ENCODE peak calls at places on chromosome 10, in ten cellular contexts. One of them, this sample, is unnamed. For H3K4me1 and H3K27me3, the result is how much of the 10 kb centered on the place peaks cover.

GRCh38 chr10:78215645-78216044 is 182.0 kb downstream of the RPS24 start:
- DNase-seq in CD8-positive, alpha-beta T cell: no peak
- DNase-seq in lung: no peak
- DNase-seq in SK-N-SH: no peak
- DNase-seq in PC-3: no peak
- DNase-seq in cardiac muscle cell: peak
- DNase-seq in transverse colon: peak
- DNase-seq in PC-9: no peak
- DNase-seq in adipocyte: peak
- DNase-seq in neuronal stem cell: no peak
- DNase-seq in this sample: no peak

GRCh38 chr10:17428616-17429097 is 25.7 kb downstream of the ST8SIA6 start:
- DNase-seq in CD8-positive, alpha-beta T cell: peak
- DNase-seq in SK-N-SH: no peak
- DNase-seq in PC-3: no peak
- DNase-seq in transverse colon: peak
- DNase-seq in adipocyte: no peak
- DNase-seq in PC-9: no peak
- DNase-seq in cardiac muscle cell: no peak
- DNase-seq in neuronal stem cell: no peak
- DNase-seq in lung: no peak
- DNase-seq in this sample: peak

GRCh38 chr10:78549536-78549935 is 515.9 kb downstream of the RPS24 start:
- DNase-seq in adipocyte: no peak
- DNase-seq in lung: no peak
- DNase-seq in SK-N-SH: no peak
- DNase-seq in PC-3: peak
- DNase-seq in PC-9: no peak
- DNase-seq in CD8-positive, alpha-beta T cell: no peak
- DNase-seq in cardiac muscle cell: no peak
- DNase-seq in neuronal stem cell: no peak
- DNase-seq in transverse colon: no peak
- DNase-seq in this sample: no peak

GRCh38 chr10:112490543-112490942 is 43.5 kb downstream of the VTI1A start:
- DNase-seq in adipocyte: peak
- DNase-seq in PC-9: peak
- DNase-seq in lung: peak
- DNase-seq in CD8-positive, alpha-beta T cell: no peak
- DNase-seq in PC-3: peak
- DNase-seq in transverse colon: no peak
- DNase-seq in SK-N-SH: peak
- DNase-seq in neuronal stem cell: no peak
- DNase-seq in cardiac muscle cell: peak
- DNase-seq in this sample: no peak

GRCh38 chr10:52609071-52609470 is 163.5 kb downstream of the MBL2 start:
- DNase-seq in lung: no peak
- DNase-seq in neuronal stem cell: no peak
- DNase-seq in SK-N-SH: no peak
- DNase-seq in PC-3: no peak
- DNase-seq in cardiac muscle cell: no peak
- DNase-seq in transverse colon: no peak
- DNase-seq in adipocyte: no peak
- DNase-seq in CD8-positive, alpha-beta T cell: no peak
- DNase-seq in PC-9: no peak
- DNase-seq in this sample: no peak

GRCh38 chr10:133327651-133328357 is 8.9 kb downstream of the CALY start:
- DNase-seq in PC-9: no peak
- DNase-seq in SK-N-SH: no peak
- DNase-seq in CD8-positive, alpha-beta T cell: no peak
- DNase-seq in transverse colon: no peak
- DNase-seq in adipocyte: no peak
- DNase-seq in cardiac muscle cell: no peak
- DNase-seq in PC-3: peak
- DNase-seq in lung: no peak
- DNase-seq in neuronal stem cell: no peak
- DNase-seq in this sample: no peak

GRCh38 chr10:118501637-118502440 is 93.6 kb downstream of the PRLHR start:
- DNase-seq in CD8-positive, alpha-beta T cell: no peak
- DNase-seq in adipocyte: peak
- DNase-seq in PC-3: peak
- DNase-seq in PC-9: peak
- DNase-seq in SK-N-SH: no peak
- DNase-seq in cardiac muscle cell: no peak
- DNase-seq in transverse colon: no peak
- DNase-seq in neuronal stem cell: no peak
- DNase-seq in lung: no peak
- DNase-seq in this sample: no peak

GRCh38 chr10:18140957-18141888 is 999 bp downstream of the CACNB2 start:
- DNase-seq in cardiac muscle cell: peak
- DNase-seq in transverse colon: peak
- DNase-seq in neuronal stem cell: no peak
- DNase-seq in SK-N-SH: peak
- DNase-seq in CD8-positive, alpha-beta T cell: no peak
- DNase-seq in PC-9: no peak
- DNase-seq in PC-3: peak
- DNase-seq in adipocyte: peak
- DNase-seq in lung: no peak
- DNase-seq in this sample: no peak

GRCh38 chr10:91636892-91637291 is 4.0 kb upstream of the PPP1R3C start:
- DNase-seq in adipocyte: no peak
- DNase-seq in CD8-positive, alpha-beta T cell: no peak
- DNase-seq in transverse colon: no peak
- DNase-seq in PC-9: no peak
- DNase-seq in PC-3: no peak
- DNase-seq in neuronal stem cell: no peak
- DNase-seq in lung: no peak
- DNase-seq in cardiac muscle cell: no peak
- DNase-seq in SK-N-SH: no peak
- DNase-seq in this sample: no peak

GRCh38 chr10:6737758-6738463 is 157.8 kb upstream of the PRKCQ start:
- DNase-seq in PC-9: peak
- DNase-seq in transverse colon: no peak
- DNase-seq in lung: no peak
- DNase-seq in SK-N-SH: no peak
- DNase-seq in cardiac muscle cell: no peak
- DNase-seq in CD8-positive, alpha-beta T cell: no peak
- DNase-seq in PC-3: peak
- DNase-seq in adipocyte: peak
- DNase-seq in neuronal stem cell: no peak
- DNase-seq in this sample: no peak

GRCh38 chr10:6737080-6737641 is 157.1 kb upstream of the PRKCQ start:
- DNase-seq in adipocyte: peak
- DNase-seq in CD8-positive, alpha-beta T cell: no peak
- DNase-seq in neuronal stem cell: no peak
- DNase-seq in transverse colon: no peak
- DNase-seq in cardiac muscle cell: peak
- DNase-seq in SK-N-SH: no peak
- DNase-seq in lung: no peak
- DNase-seq in PC-9: peak
- DNase-seq in PC-3: peak
- DNase-seq in this sample: no peak

GRCh38 chr10:6729967-6730366 is 149.9 kb upstream of the PRKCQ start:
- DNase-seq in neuronal stem cell: no peak
- DNase-seq in PC-9: no peak
- DNase-seq in SK-N-SH: no peak
- DNase-seq in transverse colon: no peak
- DNase-seq in PC-3: no peak
- DNase-seq in cardiac muscle cell: no peak
- DNase-seq in lung: no peak
- DNase-seq in adipocyte: no peak
- DNase-seq in CD8-positive, alpha-beta T cell: no peak
- DNase-seq in this sample: no peak

GRCh38 chr10:6738464-6738824 is 158.4 kb upstream of the PRKCQ start:
- DNase-seq in cardiac muscle cell: no peak
- DNase-seq in adipocyte: peak
- DNase-seq in transverse colon: no peak
- DNase-seq in CD8-positive, alpha-beta T cell: no peak
- DNase-seq in PC-3: no peak
- DNase-seq in lung: no peak
- DNase-seq in SK-N-SH: no peak
- DNase-seq in PC-9: no peak
- DNase-seq in neuronal stem cell: no peak
- DNase-seq in this sample: no peak

GRCh38 chr10:6734286-6734685 is 154.2 kb upstream of the PRKCQ start:
- DNase-seq in neuronal stem cell: no peak
- DNase-seq in transverse colon: no peak
- DNase-seq in adipocyte: no peak
- DNase-seq in CD8-positive, alpha-beta T cell: no peak
- DNase-seq in PC-3: no peak
- DNase-seq in PC-9: no peak
- DNase-seq in SK-N-SH: no peak
- DNase-seq in cardiac muscle cell: no peak
- DNase-seq in lung: no peak
- DNase-seq in this sample: no peak
- H3K4me1 ChIP-seq in neuronal stem cell: under half
- H3K4me1 ChIP-seq in transverse colon: under half
- H3K4me1 ChIP-seq in adipocyte: under half
- H3K4me1 ChIP-seq in CD8-positive, alpha-beta T cell: under half
- H3K4me1 ChIP-seq in PC-3: under half
- H3K4me1 ChIP-seq in PC-9: under half
- H3K4me1 ChIP-seq in SK-N-SH: under half
- H3K4me1 ChIP-seq in cardiac muscle cell: under half
- H3K4me1 ChIP-seq in lung: under half
- H3K4me1 ChIP-seq in this sample: under half

GRCh38 chr10:22315455-22316285 is 518 bp upstream of the COMMD3 start:
- DNase-seq in PC-9: no peak
- DNase-seq in adipocyte: no peak
- DNase-seq in neuronal stem cell: no peak
- DNase-seq in PC-3: peak
- DNase-seq in lung: peak
- DNase-seq in CD8-positive, alpha-beta T cell: no peak
- DNase-seq in SK-N-SH: peak
- DNase-seq in transverse colon: no peak
- DNase-seq in cardiac muscle cell: no peak
- DNase-seq in this sample: no peak

GRCh38 chr10:22314852-22315251 is 1.3 kb upstream of the COMMD3 start:
- DNase-seq in SK-N-SH: no peak
- DNase-seq in cardiac muscle cell: no peak
- DNase-seq in adipocyte: peak
- DNase-seq in lung: no peak
- DNase-seq in CD8-positive, alpha-beta T cell: no peak
- DNase-seq in PC-3: peak
- DNase-seq in neuronal stem cell: no peak
- DNase-seq in transverse colon: no peak
- DNase-seq in PC-9: no peak
- DNase-seq in this sample: no peak

GRCh38 chr10:22308390-22308789 is 7.8 kb upstream of the COMMD3 start:
- DNase-seq in SK-N-SH: no peak
- DNase-seq in transverse colon: no peak
- DNase-seq in adipocyte: peak
- DNase-seq in CD8-positive, alpha-beta T cell: no peak
- DNase-seq in PC-9: no peak
- DNase-seq in lung: no peak
- DNase-seq in PC-3: peak
- DNase-seq in cardiac muscle cell: no peak
- DNase-seq in neuronal stem cell: no peak
- DNase-seq in this sample: no peak

GRCh38 chr10:22309180-22310000 is 6.8 kb upstream of the COMMD3 start:
- DNase-seq in PC-3: no peak
- DNase-seq in lung: no peak
- DNase-seq in CD8-positive, alpha-beta T cell: no peak
- DNase-seq in SK-N-SH: no peak
- DNase-seq in transverse colon: no peak
- DNase-seq in cardiac muscle cell: no peak
- DNase-seq in neuronal stem cell: no peak
- DNase-seq in adipocyte: no peak
- DNase-seq in PC-9: no peak
- DNase-seq in this sample: no peak

GRCh38 chr10:22310928-22311327 is 5.3 kb upstream of the COMMD3 start:
- DNase-seq in lung: no peak
- DNase-seq in neuronal stem cell: no peak
- DNase-seq in transverse colon: no peak
- DNase-seq in adipocyte: no peak
- DNase-seq in PC-3: peak
- DNase-seq in CD8-positive, alpha-beta T cell: no peak
- DNase-seq in PC-9: no peak
- DNase-seq in SK-N-SH: no peak
- DNase-seq in cardiac muscle cell: no peak
- DNase-seq in this sample: no peak
- H3K27me3 ChIP-seq in lung: under half
- H3K27me3 ChIP-seq in neuronal stem cell: under half
- H3K27me3 ChIP-seq in transverse colon: under half
- H3K27me3 ChIP-seq in adipocyte: under half
- H3K27me3 ChIP-seq in PC-3: under half
- H3K27me3 ChIP-seq in CD8-positive, alpha-beta T cell: under half
- H3K27me3 ChIP-seq in PC-9: under half
- H3K27me3 ChIP-seq in SK-N-SH: under half
- H3K27me3 ChIP-seq in cardiac muscle cell: half or more
- H3K27me3 ChIP-seq in this sample: under half

GRCh38 chr10:33655165-33655815 is 320.8 kb upstream of the NRP1 start:
- DNase-seq in PC-3: no peak
- DNase-seq in CD8-positive, alpha-beta T cell: no peak
- DNase-seq in cardiac muscle cell: peak
- DNase-seq in lung: no peak
- DNase-seq in neuronal stem cell: no peak
- DNase-seq in PC-9: no peak
- DNase-seq in transverse colon: no peak
- DNase-seq in adipocyte: peak
- DNase-seq in SK-N-SH: no peak
- DNase-seq in this sample: no peak
- H3K4me1 ChIP-seq in PC-3: under half
- H3K4me1 ChIP-seq in CD8-positive, alpha-beta T cell: under half
- H3K4me1 ChIP-seq in cardiac muscle cell: under half
- H3K4me1 ChIP-seq in lung: under half
- H3K4me1 ChIP-seq in neuronal stem cell: under half
- H3K4me1 ChIP-seq in PC-9: under half
- H3K4me1 ChIP-seq in transverse colon: under half
- H3K4me1 ChIP-seq in adipocyte: under half
- H3K4me1 ChIP-seq in SK-N-SH: under half
- H3K4me1 ChIP-seq in this sample: under half

GRCh38 chr10:1712944-1713671 is 24.2 kb downstream of the ADARB2 start:
- DNase-seq in transverse colon: no peak
- DNase-seq in CD8-positive, alpha-beta T cell: no peak
- DNase-seq in cardiac muscle cell: no peak
- DNase-seq in lung: no peak
- DNase-seq in SK-N-SH: no peak
- DNase-seq in neuronal stem cell: no peak
- DNase-seq in PC-3: no peak
- DNase-seq in PC-9: no peak
- DNase-seq in adipocyte: no peak
- DNase-seq in this sample: no peak
- H3K27me3 ChIP-seq in transverse colon: under half
- H3K27me3 ChIP-seq in CD8-positive, alpha-beta T cell: under half
- H3K27me3 ChIP-seq in cardiac muscle cell: under half
- H3K27me3 ChIP-seq in lung: under half
- H3K27me3 ChIP-seq in SK-N-SH: under half
- H3K27me3 ChIP-seq in neuronal stem cell: under half
- H3K27me3 ChIP-seq in PC-3: under half
- H3K27me3 ChIP-seq in PC-9: under half
- H3K27me3 ChIP-seq in adipocyte: under half
- H3K27me3 ChIP-seq in this sample: under half

GRCh38 chr10:84337199-84337598 is 8.8 kb downstream of the CCSER2 start:
- DNase-seq in cardiac muscle cell: no peak
- DNase-seq in SK-N-SH: no peak
- DNase-seq in transverse colon: no peak
- DNase-seq in adipocyte: peak
- DNase-seq in PC-3: peak
- DNase-seq in CD8-positive, alpha-beta T cell: no peak
- DNase-seq in lung: no peak
- DNase-seq in PC-9: no peak
- DNase-seq in neuronal stem cell: no peak
- DNase-seq in this sample: no peak
- H3K4me1 ChIP-seq in cardiac muscle cell: under half
- H3K4me1 ChIP-seq in SK-N-SH: under half
- H3K4me1 ChIP-seq in transverse colon: under half
- H3K4me1 ChIP-seq in adipocyte: under half
- H3K4me1 ChIP-seq in PC-3: under half
- H3K4me1 ChIP-seq in CD8-positive, alpha-beta T cell: half or more
- H3K4me1 ChIP-seq in lung: under half
- H3K4me1 ChIP-seq in PC-9: under half
- H3K4me1 ChIP-seq in neuronal stem cell: under half
- H3K4me1 ChIP-seq in this sample: half or more

GRCh38 chr10:60239228-60239627 is 150.4 kb downstream of the ANK3 start:
- DNase-seq in adipocyte: no peak
- DNase-seq in neuronal stem cell: no peak
- DNase-seq in cardiac muscle cell: no peak
- DNase-seq in CD8-positive, alpha-beta T cell: no peak
- DNase-seq in SK-N-SH: no peak
- DNase-seq in lung: no peak
- DNase-seq in PC-3: no peak
- DNase-seq in transverse colon: no peak
- DNase-seq in PC-9: no peak
- DNase-seq in this sample: no peak
- H3K27me3 ChIP-seq in adipocyte: under half
- H3K27me3 ChIP-seq in neuronal stem cell: under half
- H3K27me3 ChIP-seq in cardiac muscle cell: under half
- H3K27me3 ChIP-seq in CD8-positive, alpha-beta T cell: under half
- H3K27me3 ChIP-seq in SK-N-SH: under half
- H3K27me3 ChIP-seq in lung: under half
- H3K27me3 ChIP-seq in PC-3: under half
- H3K27me3 ChIP-seq in transverse colon: under half
- H3K27me3 ChIP-seq in PC-9: under half
- H3K27me3 ChIP-seq in this sample: under half